ENCODE peak calls at places on chromosome 11, in nine cellular contexts. Y is non-pigmented ciliary epithelial cell; N is transverse colon; T is CD4-positive, CD25-positive, alpha-beta regulatory T cell; X is HFFc6; Q is HuH-7.5; G is NCI-H1930; Z is activated CD4-positive, alpha-beta T cell treated with anti-CD3 and anti-CD28 coated beads, Interleukin-2, amount 10 ng/mL, durations not matched to agents 7 days and 5 days; L is cardiac septum. K is an unnamed sample.
A peak's percentile ranks its signal among the peaks of the same experiment; 100 is the strongest.

GRCh38 chr11:68127791-68128681 is 6.8 kb upstream of the CHKA start:
- DNase-seq in N (peak; percentile 50), Q (peak; percentile 98), Y (peak; percentile 18), G (no peak), T (no peak), L (no peak), X (no peak), Z (no peak), K (peak; percentile 90)

GRCh38 chr11:7547091-7547490 is 33.3 kb downstream of the PPFIBP2 start:
- DNase-seq in L (no peak), T (no peak), Z (no peak), N (no peak), G (no peak), Q (no peak), X (no peak), Y (no peak), K (no peak)

GRCh38 chr11:80860632-80861031 is 1419.8 kb upstream of the TENM4 start:
- DNase-seq in L (no peak), Q (no peak), X (no peak), N (no peak), Y (no peak), G (no peak), Z (no peak), T (no peak), K (no peak)

GRCh38 chr11:71946144-71946571 is 17.3 kb downstream of the RNF121 start:
- DNase-seq in L (no peak), N (no peak), T (no peak), Q (no peak), G (no peak), Y (no peak), Z (no peak), X (peak; percentile 55), K (no peak)

GRCh38 chr11:62611705-62612365 is 740 bp downstream of the EML3 start:
- DNase-seq in Y (no peak), T (peak; percentile 65), Z (no peak), G (no peak), Q (peak; percentile 54), L (peak; percentile 78), N (peak; percentile 56), X (peak; percentile 67), K (peak; percentile 81)

GRCh38 chr11:59172345-59173079 is 580 bp downstream of the DTX4 start:
- DNase-seq in T (no peak), Z (peak; percentile 21), Y (no peak), N (peak; percentile 52), Q (no peak), G (peak; percentile 22), L (no peak), X (no peak), K (peak; percentile 76)

GRCh38 chr11:115848080-115848479 is 343.9 kb upstream of the CADM1 start:
- DNase-seq in Z (no peak), T (no peak), G (no peak), X (no peak), N (no peak), Q (no peak), Y (no peak), L (no peak), K (no peak)

GRCh38 chr11:100354736-100355135 is 332.4 kb upstream of the ARHGAP42 start:
- DNase-seq in G (no peak), Q (no peak), L (no peak), N (no peak), Y (no peak), T (no peak), Z (no peak), X (no peak), K (no peak)